ENCODE peak calls at places on chromosome 13, in four cellular contexts. Z is GM12878, G is HepG2, H is H1. L is an unnamed sample. For H3K4me1, the result is how much of the 10 kb centered on the place peaks cover.

GRCh38 chr13:49098198-49098597 is 121.9 kb upstream of the MLNR start:
- DNase-seq in Z (no peak), G (no peak), H (no peak), L (no peak)

GRCh38 chr13:98492335-98493034 is 84.4 kb downstream of the STK24 start:
- DNase-seq in Z (no peak), G (no peak), H (no peak), L (peak)

GRCh38 chr13:38496956-38497355 is 147.3 kb downstream of the UFM1 start:
- DNase-seq in Z (no peak), G (no peak), H (no peak), L (no peak)

GRCh38 chr13:91349992-91350911 is 2.8 kb downstream of the MIR17HG start:
- DNase-seq in Z (no peak), G (no peak), H (no peak), L (no peak)

GRCh38 chr13:90302113-90302512 is 1045.4 kb upstream of the MIR17HG start:
- DNase-seq in Z (no peak), G (no peak), H (no peak), L (no peak)

GRCh38 chr13:33072759-33073158 is 56.5 kb downstream of the KL start:
- DNase-seq in Z (no peak), G (no peak), H (no peak), L (no peak)

GRCh38 chr13:33147832-33148231 is 131.6 kb downstream of the KL start:
- DNase-seq in Z (no peak), G (no peak), H (no peak), L (no peak)

GRCh38 chr13:110907951-110908898 is 6.6 kb downstream of the ANKRD10 start:
- DNase-seq in Z (no peak), G (peak), H (no peak), L (peak)

GRCh38 chr13:75801388-75801787 is 165.3 kb downstream of the LMO7 start:
- DNase-seq in Z (no peak), G (no peak), H (no peak), L (no peak)

GRCh38 chr13:93765056-93765455 is 538.4 kb downstream of the GPC6 start:
- DNase-seq in Z (no peak), G (no peak), H (no peak), L (no peak)

GRCh38 chr13:74005320-74006154 is 128.7 kb downstream of the KLF12 start:
- DNase-seq in Z (no peak), G (no peak), H (no peak), L (no peak)

GRCh38 chr13:39306639-39307589 is 268.7 kb downstream of the NHLRC3 start:
- DNase-seq in Z (peak), G (no peak), H (no peak), L (no peak)

GRCh38 chr13:71285700-71286099 is 581.3 kb downstream of the DACH1 start:
- DNase-seq in Z (no peak), G (no peak), H (no peak), L (peak)

GRCh38 chr13:113882716-113883115 is 18.8 kb upstream of the GAS6 start:
- DNase-seq in Z (no peak), G (no peak), H (no peak), L (peak)

GRCh38 chr13:110509478-110509926 is 52.0 kb downstream of the RAB20 start:
- DNase-seq in Z (no peak), G (peak), H (no peak), L (no peak)

GRCh38 chr13:112894673-112895481 is 74.1 kb upstream of the MCF2L start:
- DNase-seq in Z (no peak), G (peak), H (peak), L (peak)

GRCh38 chr13:51328488-51328887 is 11.0 kb upstream of the SERPINE3 start:
- DNase-seq in Z (no peak), G (no peak), H (peak), L (peak)

GRCh38 chr13:94154362-94154761 is 325.1 kb downstream of the DCT start:
- DNase-seq in Z (no peak), G (peak), H (no peak), L (no peak)

GRCh38 chr13:28320884-28321574 is 173.9 kb downstream of the FLT1 start:
- DNase-seq in Z (no peak), G (peak), H (no peak), L (no peak)

GRCh38 chr13:36297259-36297599 is 385 bp downstream of the CCDC169 start:
- DNase-seq in Z (no peak), G (no peak), H (no peak), L (no peak)

GRCh38 chr13:24178847-24179845 is 18.6 kb downstream of the SPATA13 start:
- DNase-seq in Z (no peak), G (no peak), H (no peak), L (no peak)

GRCh38 chr13:50012396-50013169 is 2.7 kb upstream of the KCNRG start:
- DNase-seq in Z (no peak), G (no peak), H (no peak), L (no peak)

GRCh38 chr13:45356966-45357689 is 16.1 kb upstream of the TPT1 start:
- DNase-seq in Z (no peak), G (no peak), H (no peak), L (no peak)

GRCh38 chr13:33087091-33087490 is 70.9 kb downstream of the KL start:
- DNase-seq in Z (no peak), G (no peak), H (no peak), L (no peak)

GRCh38 chr13:113106666-113107065 is 1.1 kb downstream of the F7 start:
- DNase-seq in Z (no peak), G (no peak), H (no peak), L (no peak)

GRCh38 chr13:88042489-88042888 is 371.3 kb downstream of the SLITRK5 start:
- DNase-seq in Z (no peak), G (no peak), H (no peak), L (no peak)

GRCh38 chr13:98543380-98544104 is 33.4 kb downstream of the STK24 start:
- DNase-seq in Z (no peak), G (no peak), H (no peak), L (no peak)

GRCh38 chr13:26498524-26499208 is 58.8 kb upstream of the WASF3 start:
- DNase-seq in Z (no peak), G (no peak), H (no peak), L (no peak)

GRCh38 chr13:33146843-33147611 is 130.8 kb downstream of the KL start:
- DNase-seq in Z (peak), G (no peak), H (no peak), L (no peak)

GRCh38 chr13:40580566-40581276 is 85.7 kb downstream of the FOXO1 start:
- DNase-seq in Z (no peak), G (no peak), H (no peak), L (no peak)

GRCh38 chr13:40581277-40581579 is 85.2 kb downstream of the FOXO1 start:
- DNase-seq in Z (no peak), G (no peak), H (no peak), L (no peak)

GRCh38 chr13:40579535-40579934 is 86.9 kb downstream of the FOXO1 start:
- DNase-seq in Z (no peak), G (no peak), H (no peak), L (no peak)

GRCh38 chr13:40583738-40584137 is 82.7 kb downstream of the FOXO1 start:
- DNase-seq in Z (no peak), G (no peak), H (no peak), L (no peak)

GRCh38 chr13:40582531-40582930 is 83.9 kb downstream of the FOXO1 start:
- DNase-seq in Z (no peak), G (no peak), H (no peak), L (no peak)
- H3K4me1 ChIP-seq in Z (under half), G (half or more), H (under half), L (half or more)

GRCh38 chr13:109009756-109010155 is 380.3 kb downstream of the MYO16 start:
- DNase-seq in Z (no peak), G (no peak), H (no peak), L (no peak)
- TF ChIP-seq CREB1 in Z (no peak), G (no peak), H (no peak), L (no peak)

GRCh38 chr13:30186644-30187431 is 120.5 kb downstream of the KATNAL1 start:
- DNase-seq in Z (no peak), G (no peak), H (no peak), L (peak)

GRCh38 chr13:30178976-30179375 is 128.4 kb downstream of the KATNAL1 start:
- DNase-seq in Z (no peak), G (no peak), H (no peak), L (no peak)

GRCh38 chr13:30179547-30180256 is 127.6 kb downstream of the KATNAL1 start:
- DNase-seq in Z (no peak), G (no peak), H (no peak), L (no peak)

DNA sequence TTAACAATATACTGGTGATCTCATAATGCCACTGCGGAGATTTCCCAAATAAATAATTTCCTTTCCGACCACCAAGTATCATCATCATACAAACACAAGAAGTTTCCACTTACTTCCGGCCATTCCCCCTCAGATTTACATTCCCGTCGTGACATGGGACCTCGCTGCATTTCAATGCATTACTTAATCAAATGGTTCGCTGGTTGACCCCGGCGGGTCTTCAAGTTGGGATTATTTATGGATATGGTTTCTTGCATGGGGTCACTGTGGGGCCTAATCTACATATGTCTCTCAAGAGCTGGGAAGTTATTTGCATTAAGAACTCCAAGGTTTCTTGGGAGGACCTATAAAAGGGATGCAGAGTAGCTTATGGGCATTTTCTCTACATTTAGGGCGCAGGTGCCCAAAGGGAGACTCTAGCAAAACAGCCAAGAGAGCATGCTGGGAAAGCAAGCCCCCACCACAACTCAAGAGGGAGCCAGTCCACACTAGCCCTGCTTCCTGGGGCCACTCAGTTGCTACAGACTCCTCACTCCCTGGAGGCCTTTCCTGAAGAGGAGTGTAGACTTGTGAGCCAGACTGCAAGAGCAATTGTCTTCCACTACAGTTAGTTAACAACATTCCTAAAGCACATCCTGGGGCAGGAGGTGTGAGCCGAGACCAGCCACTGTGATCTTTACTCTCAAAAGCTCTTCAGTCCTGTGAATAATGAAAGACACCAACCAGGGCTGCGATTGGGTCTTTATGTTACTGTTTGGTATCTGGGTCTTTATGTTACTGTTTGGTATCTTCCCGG is 125.3 kb downstream of the KATNAL1 start:
- DNase-seq in Z (no peak), G (no peak), H (no peak), L (peak)
- H3K4me1 ChIP-seq in Z (under half), G (under half), H (under half), L (under half)

GRCh38 chr13:43475135-43475534 is 311.6 kb downstream of the ENOX1 start:
- DNase-seq in Z (no peak), G (no peak), H (no peak), L (no peak)
- TF ChIP-seq CREB1 in Z (no peak), G (no peak), H (no peak), L (no peak)

L was measured in GM23338.